ENCODE peak calls at places on chromosomes 12 and 14, in five cellular contexts. Z is AG09309; W is stimulated activated CD4-positive, alpha-beta T cell treated with anti-CD3 and anti-CD28 coated beads, Interleukin-1b, Interleukin-23, amount 100 ng/mL, for 4 hours; I is GM10248; U is mesenchymal stem cell. Y is an unnamed sample.

GRCh38 chr12:53235742-53236442 is 3.9 kb upstream of the RARG start:
- DNase-seq in I (no peak), Z (no peak), U (no peak), W (no peak), Y (no peak)

GRCh38 chr12:22978962-22979361 is 354.0 kb downstream of the ETNK1 start:
- DNase-seq in W (no peak), Z (peak; percentile 94), U (peak; percentile 47), I (no peak), Y (peak; percentile 54)

GRCh38 chr14:105924951-105925591 is 398.7 kb downstream of the TMEM121 start:
- DNase-seq in W (no peak), Z (no peak), U (no peak), I (no peak), Y (no peak)

GRCh38 chr12:76158518-76159321 is 74.2 kb upstream of the NAP1L1 start:
- DNase-seq in Z (peak; percentile 65), W (peak; percentile 48), I (peak; percentile 69), U (peak; percentile 94), Y (peak; percentile 87)

GRCh38 chr14:75069811-75070145 is 337 bp downstream of the ZC2HC1C start:
- DNase-seq in Z (no peak), W (no peak), I (no peak), U (no peak), Y (no peak)

GRCh38 chr12:442235-442884 is 17.4 kb upstream of the B4GALNT3 start:
- DNase-seq in W (peak; percentile 40), Z (no peak), I (peak; percentile 34), U (peak; percentile 59), Y (peak; percentile 12)

GRCh38 chr14:94819531-94819930 is 49.6 kb upstream of the GSC start:
- DNase-seq in Z (no peak), W (no peak), I (no peak), U (no peak), Y (no peak)

GRCh38 chr12:53725824-53726223 is 1.4 kb downstream of the CALCOCO1 start:
- DNase-seq in Z (no peak), W (no peak), I (no peak), U (no peak), Y (no peak)

GRCh38 chr12:2845280-2845679 is 10.4 kb upstream of the NRIP2 start:
- DNase-seq in U (peak; percentile 88), W (no peak), Z (no peak), I (no peak), Y (no peak)

GRCh38 chr12:57864811-57865751 is 18.6 kb upstream of the CTDSP2 start:
- DNase-seq in Z (no peak), W (peak; percentile 59), U (peak; percentile 88), I (peak; percentile 69), Y (no peak)

GRCh38 chr12:110186059-110186458 is 61.9 kb downstream of the IFT81 start:
- DNase-seq in U (no peak), I (no peak), Z (no peak), W (no peak), Y (no peak)

GRCh38 chr12:57340104-57340503 is 89.1 kb upstream of the STAC3 start:
- DNase-seq in Z (peak; percentile 39), W (no peak), I (no peak), U (peak; percentile 96), Y (peak; percentile 17)

GRCh38 chr12:80040075-80040738 is 59.1 kb upstream of the OTOGL start:
- DNase-seq in Z (peak; percentile 23), W (no peak), U (peak; percentile 93), I (no peak), Y (no peak)

GRCh38 chr12:124608451-124608870 is 41.0 kb upstream of the NCOR2 start:
- DNase-seq in Z (no peak), U (no peak), I (no peak), W (no peak), Y (no peak)

GRCh38 chr12:106865685-106866084 is 90.0 kb upstream of the TMEM263 start:
- DNase-seq in U (no peak), I (no peak), Z (no peak), W (no peak), Y (no peak)

GRCh38 chr12:122454250-122454721 is 31.8 kb upstream of the CLIP1 start:
- DNase-seq in I (no peak), U (no peak), W (no peak), Z (no peak), Y (no peak)

GRCh38 chr12:94982456-94982855 is 21.0 kb downstream of the NDUFA12 start:
- DNase-seq in W (no peak), Z (no peak), U (peak; percentile 18), I (no peak), Y (no peak)

GRCh38 chr14:100472094-100472455 is 115.1 kb downstream of the BEGAIN start:
- DNase-seq in W (no peak), I (no peak), U (no peak), Z (no peak), Y (no peak)

GRCh38 chr12:88471641-88472040 is 108.6 kb downstream of the KITLG start:
- DNase-seq in I (no peak), U (peak; percentile 35), Z (peak; percentile 55), W (no peak), Y (peak; percentile 64)

GRCh38 chr14:73576391-73576790 is 7.4 kb downstream of the ACOT2 start:
- DNase-seq in Z (no peak), U (peak; percentile 24), I (no peak), W (no peak), Y (no peak)

GRCh38 chr12:84772281-84772680 is 140.3 kb downstream of the SLC6A15 start:
- DNase-seq in Z (peak; percentile 11), U (no peak), W (no peak), I (no peak), Y (no peak)

GRCh38 chr12:102216086-102216691 is 18.6 kb upstream of the PMCH start:
- DNase-seq in W (no peak), U (peak; percentile 90), Z (no peak), I (no peak), Y (peak; percentile 17)

GRCh38 chr14:104464907-104465306 is 114.7 kb upstream of the C14orf180 start:
- DNase-seq in I (no peak), U (no peak), W (no peak), Z (no peak), Y (no peak)

GRCh38 chr14:77067632-77068514 is 30.2 kb upstream of the CIPC start:
- DNase-seq in Z (no peak), I (peak; percentile 77), U (peak; percentile 69), W (peak; percentile 48), Y (no peak)

GRCh38 chr14:56686416-56686815 is 106.8 kb downstream of the TMEM260 start:
- DNase-seq in U (no peak), Z (no peak), I (no peak), W (no peak), Y (no peak)

GRCh38 chr12:75698052-75698451 is 186.6 kb upstream of the KRR1 start:
- DNase-seq in U (no peak), W (no peak), Z (no peak), I (no peak), Y (no peak)

GRCh38 chr14:75711796-75712211 is 50.8 kb downstream of the TTLL5 start:
- DNase-seq in Z (peak; percentile 55), W (no peak), U (peak; percentile 71), I (peak; percentile 13), Y (peak; percentile 78)

GRCh38 chr14:92572050-92572449 is 58.5 kb downstream of the RIN3 start:
- DNase-seq in U (no peak), Z (no peak), I (no peak), W (no peak), Y (no peak)

GRCh38 chr14:68518180-68518579 is 274.7 kb downstream of the ZFP36L1 start:
- DNase-seq in W (no peak), Z (no peak), I (no peak), U (no peak), Y (no peak)

GRCh38 chr14:75689012-75689411 is 28.0 kb downstream of the TTLL5 start:
- DNase-seq in I (no peak), Z (peak; percentile 18), U (peak; percentile 15), W (no peak), Y (peak; percentile 73)

GRCh38 chr12:69779928-69780327 is 41.3 kb downstream of the RAB3IP start:
- DNase-seq in U (peak; percentile 9), W (no peak), Z (no peak), I (peak; percentile 29), Y (no peak)

GRCh38 chr12:51820721-51821422 is 27.6 kb downstream of the FIGNL2 start:
- DNase-seq in I (peak; percentile 55), W (peak; percentile 71), Z (no peak), U (no peak), Y (no peak)

GRCh38 chr12:121003650-121004049 is 12.6 kb downstream of the C12orf43 start:
- DNase-seq in I (no peak), W (no peak), Z (no peak), U (no peak), Y (no peak)

GRCh38 chr14:32508281-32508680 is 179.2 kb downstream of the AKAP6 start:
- DNase-seq in I (no peak), U (no peak), W (no peak), Z (no peak), Y (no peak)

GRCh38 chr12:68203460-68203875 is 22.1 kb downstream of the IL26 start:
- DNase-seq in U (no peak), I (no peak), Z (no peak), W (no peak), Y (no peak)

GRCh38 chr12:49637401-49637800 is 14.0 kb downstream of the PRPF40B start:
- DNase-seq in I (no peak), W (no peak), U (no peak), Z (no peak), Y (no peak)